ENCODE peak calls at places on chromosomes 16 and 17, in five cellular contexts. C, M, W, D and S are unnamed samples.

GRCh38 chr17:77528516-77529327 is 388.0 kb downstream of the SEC14L1 start:
- DNase-seq in D (no peak), M (no peak), W (no peak), C (peak), S (no peak)

GRCh38 chr17:81954131-81955057 is 6.6 kb downstream of the NOTUM start:
- DNase-seq in C (no peak), M (no peak), D (no peak), W (no peak), S (no peak)

GRCh38 chr16:1757714-1758461 is 13.5 kb downstream of the NME3 start:
- DNase-seq in C (no peak), M (no peak), W (no peak), D (no peak), S (no peak)

GRCh38 chr17:45975640-45976295 is 23.3 kb upstream of the STH start:
- DNase-seq in M (no peak), D (no peak), W (no peak), C (no peak), S (no peak)

GRCh38 chr16:11139624-11140375 is 116.2 kb downstream of the SOCS1 start:
- DNase-seq in C (peak), M (no peak), W (no peak), D (no peak), S (no peak)

GRCh38 chr16:65579050-65579449 is 457.2 kb upstream of the CDH11 start:
- DNase-seq in W (no peak), M (no peak), D (no peak), C (no peak), S (no peak)

GRCh38 chr17:73371846-73372245 is 60.0 kb upstream of the CDC42EP4 start:
- DNase-seq in M (no peak), W (no peak), D (no peak), C (no peak), S (no peak)

GRCh38 chr17:71472809-71473789 is 647.7 kb upstream of the SOX9 start:
- DNase-seq in D (peak), C (no peak), W (no peak), M (peak), S (no peak)

GRCh38 chr17:1107777-1108559 is 71.8 kb downstream of the ABR start:
- DNase-seq in M (no peak), D (no peak), W (no peak), C (no peak), S (no peak)

GRCh38 chr16:81921415-81921814 is 89.9 kb downstream of the SDR42E1 start:
- DNase-seq in M (no peak), D (no peak), C (no peak), W (no peak), S (no peak)

GRCh38 chr17:72171703-72172670 is 51.2 kb downstream of the SOX9 start:
- DNase-seq in C (no peak), D (no peak), M (no peak), W (no peak), S (no peak)

GRCh38 chr17:31492880-31493655 is 101.6 kb downstream of the RAB11FIP4 start:
- DNase-seq in M (peak), W (peak), D (no peak), C (peak), S (no peak)

GRCh38 chr16:67088551-67088950 is 21.2 kb upstream of the PHAF1 start:
- DNase-seq in M (no peak), D (no peak), C (no peak), W (no peak), S (no peak)

GRCh38 chr17:9922012-9922848 is 17.2 kb upstream of the RCVRN start:
- DNase-seq in C (no peak), D (no peak), W (no peak), M (no peak), S (no peak)

GRCh38 chr17:39236981-39237441 is 11.3 kb upstream of the STAC2 start:
- DNase-seq in C (no peak), W (no peak), M (peak), D (no peak), S (no peak)

GRCh38 chr17:61188081-61188480 is 211.6 kb upstream of the TBX2 start:
- DNase-seq in M (peak), D (no peak), C (no peak), W (no peak), S (no peak)

GRCh38 chr17:72334205-72334604 is 213.4 kb downstream of the SOX9 start:
- DNase-seq in D (peak), M (no peak), C (no peak), W (no peak), S (no peak)

GRCh38 chr17:83078378-83079339 is 750 bp upstream of the METRNL start:
- DNase-seq in C (no peak), D (no peak), M (no peak), W (no peak), S (peak)

GRCh38 chr17:55416470-55417052 is 5.1 kb downstream of the MMD start:
- DNase-seq in D (peak), C (no peak), W (no peak), M (no peak), S (no peak)

GRCh38 chr16:1003551-1004347 is 22.2 kb downstream of the SOX8 start:
- DNase-seq in D (peak), C (peak), W (no peak), M (no peak), S (no peak)

GRCh38 chr16:86020971-86021370 is 122.0 kb downstream of the IRF8 start:
- DNase-seq in D (no peak), M (no peak), W (no peak), C (no peak), S (no peak)

GRCh38 chr16:27961296-27961620 is 102.3 kb downstream of the GSG1L start:
- DNase-seq in D (no peak), C (no peak), W (no peak), M (no peak), S (no peak)

GRCh38 chr16:85645021-85645589 is 32.0 kb downstream of the GSE1 start:
- DNase-seq in M (no peak), W (no peak), C (no peak), D (no peak), S (no peak)

GRCh38 chr17:21419299-21420239 is 43.4 kb downstream of the KCNJ12 start:
- DNase-seq in D (no peak), W (no peak), M (no peak), C (peak), S (no peak)

DNA sequence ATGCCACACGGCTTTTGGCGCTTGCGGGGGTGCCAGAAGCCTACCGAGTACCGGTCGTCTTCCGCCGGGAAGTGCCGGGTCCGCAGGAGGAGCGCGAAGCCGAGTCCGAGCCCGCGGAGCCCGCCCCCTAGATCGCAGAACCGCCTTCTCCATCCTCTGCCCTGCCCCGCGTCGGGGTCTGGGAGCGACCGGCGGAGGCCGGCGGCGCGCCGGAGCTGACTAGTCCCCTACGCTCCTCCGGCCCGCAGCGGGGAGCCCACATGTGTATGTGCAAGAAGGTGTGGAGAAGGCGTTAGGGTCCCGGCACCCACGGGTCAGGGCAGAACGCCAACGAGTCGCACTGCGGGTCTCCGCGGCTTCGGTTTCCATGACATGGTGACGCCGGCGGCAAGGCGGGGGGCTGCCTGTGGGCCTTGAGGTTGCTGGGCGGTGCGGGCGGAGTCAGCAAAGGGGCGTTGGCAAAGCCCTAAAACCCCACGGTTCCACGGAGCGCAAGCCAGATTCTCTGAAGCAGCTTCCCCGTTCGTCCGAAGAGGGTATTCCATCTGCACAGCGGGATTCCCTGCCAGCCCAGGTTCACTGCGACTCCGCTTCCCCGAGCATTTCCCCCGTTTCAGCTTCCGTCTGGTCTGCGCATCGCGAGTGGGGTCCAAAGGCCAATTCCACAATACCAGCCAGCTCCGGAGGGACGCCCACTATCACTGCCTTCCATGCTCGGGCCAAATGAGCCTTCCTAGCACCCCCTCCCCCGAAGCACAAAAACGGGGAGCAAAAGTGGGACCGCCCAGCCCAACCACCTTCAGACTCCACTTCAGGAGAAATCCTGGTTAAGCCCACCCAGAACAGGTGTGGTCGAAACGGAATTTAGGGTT is 2.3 kb upstream of the LHX1 start:
- DNase-seq in C (no peak), M (no peak), D (no peak), W (no peak), S (peak)
- TF ChIP-seq CTCF in C (no peak), M (no peak), D (no peak), W (no peak), S (no peak)

GRCh38 chr16:56987692-56988091 is 1.7 kb upstream of the NLRC5 start:
- DNase-seq in C (no peak), M (no peak), W (no peak), D (no peak), S (no peak)

GRCh38 chr16:56990407-56991286 is 1.3 kb downstream of the NLRC5 start:
- DNase-seq in D (no peak), M (no peak), C (peak), W (no peak), S (no peak)

GRCh38 chr16:56989988-56990387 is 631 bp downstream of the NLRC5 start:
- DNase-seq in W (no peak), D (no peak), M (no peak), C (peak), S (no peak)

GRCh38 chr16:56988161-56988947 is 1.0 kb upstream of the NLRC5 start:
- DNase-seq in C (peak), D (peak), M (no peak), W (peak), S (no peak)

GRCh38 chr16:56988948-56989945 is at the start of gene NLRC5:
- DNase-seq in W (peak), D (peak), M (peak), C (peak), S (peak)
- TF ChIP-seq CTCF in W (peak), D (no peak), M (no peak), C (no peak), S (no peak)

GRCh38 chr17:35069311-35069710 is 5.8 kb upstream of the RFFL start:
- DNase-seq in M (no peak), C (no peak), W (no peak), D (peak), S (no peak)

GRCh38 chr17:35062284-35062683 is 1.2 kb downstream of the RFFL start:
- DNase-seq in C (no peak), W (no peak), D (no peak), M (no peak), S (no peak)

GRCh38 chr17:35065880-35066279 is 2.4 kb upstream of the RFFL start:
- DNase-seq in D (no peak), M (no peak), W (no peak), C (no peak), S (no peak)

GRCh38 chr17:35068249-35068648 is 4.7 kb upstream of the RFFL start:
- DNase-seq in W (no peak), M (no peak), C (no peak), D (no peak), S (no peak)

DNA sequence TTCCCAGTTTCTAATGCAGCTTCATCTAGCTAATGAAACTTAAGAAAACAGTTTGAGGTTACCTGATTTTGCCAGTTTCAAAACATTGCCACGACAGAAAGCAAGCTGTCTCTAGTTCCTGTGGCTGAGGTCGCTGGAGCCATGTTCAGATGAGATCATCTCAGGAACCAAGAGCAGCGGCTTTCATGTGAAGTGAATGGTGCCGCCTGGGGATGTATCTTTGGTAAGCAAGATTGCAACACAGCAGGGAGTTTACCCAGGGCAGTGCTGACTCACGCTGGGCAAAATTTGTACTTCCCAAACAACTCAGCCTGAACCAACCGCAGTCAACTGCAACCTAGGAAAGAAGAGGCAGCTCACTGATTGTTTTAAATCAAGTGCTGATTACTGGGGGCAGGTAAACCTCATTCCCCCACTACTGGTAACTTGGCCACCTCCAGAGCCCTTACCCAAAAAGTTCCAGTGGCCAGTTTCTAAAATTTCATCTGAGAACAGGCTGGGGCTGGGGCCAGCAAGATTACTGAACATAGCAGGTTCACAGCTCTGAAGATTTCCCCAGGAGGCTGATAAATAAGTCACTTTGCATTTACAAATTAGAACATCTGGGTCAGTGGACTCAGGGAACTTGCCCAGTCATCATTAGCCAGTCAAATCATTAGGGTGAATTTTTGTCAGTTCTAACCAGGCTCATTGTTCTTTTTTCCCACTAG is at the start of gene RFFL:
- DNase-seq in C (peak), D (peak), W (peak), M (peak), S (peak)
- TF ChIP-seq CTCF in C (peak), D (peak), W (peak), M (peak), S (no peak)

GRCh38 chr17:42403150-42403549 is 14.9 kb upstream of the STAT3 start:
- DNase-seq in W (no peak), C (peak), M (peak), D (no peak), S (no peak)
- TF ChIP-seq CTCF in W (no peak), C (no peak), M (peak), D (peak), S (no peak)

DNA sequence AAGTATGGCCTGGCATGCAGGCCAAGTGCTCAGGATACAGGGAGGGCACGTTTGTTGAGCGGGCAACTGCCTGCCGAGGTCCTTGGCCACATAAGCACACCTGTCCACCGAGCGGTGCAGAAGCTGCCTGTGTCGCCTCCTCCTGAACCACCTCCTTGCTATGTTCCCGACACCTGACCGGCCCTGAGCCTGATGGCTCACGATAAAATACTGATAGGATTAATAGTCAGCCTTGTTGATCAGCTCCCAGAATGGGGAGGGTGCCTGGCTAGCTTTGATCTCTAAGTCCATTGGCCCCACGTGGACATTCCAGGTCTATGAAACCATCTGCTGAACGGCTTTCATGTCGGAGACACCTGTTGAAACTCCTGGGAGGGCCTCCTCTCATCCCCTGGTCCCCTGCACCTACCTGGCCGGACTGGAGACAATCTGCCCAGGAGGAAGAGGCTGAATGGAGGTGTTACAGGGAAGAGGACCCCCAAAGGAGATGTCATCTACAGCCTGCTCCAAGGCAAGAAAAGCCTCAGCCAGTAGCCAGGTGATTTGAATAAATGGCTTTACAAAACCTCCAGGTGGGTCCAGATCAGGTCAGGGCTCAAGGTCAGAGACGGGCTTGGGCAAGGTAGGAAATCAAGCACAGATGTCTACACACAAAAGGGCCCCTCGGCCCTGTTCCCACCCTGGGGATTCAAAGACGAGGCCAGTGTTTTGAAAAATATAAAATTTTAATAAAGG is 33.4 kb downstream of the AXIN2 start:
- DNase-seq in M (no peak), C (no peak), D (no peak), W (no peak), S (no peak)
- TF ChIP-seq CTCF in M (no peak), C (no peak), D (no peak), W (no peak), S (no peak)

DNA sequence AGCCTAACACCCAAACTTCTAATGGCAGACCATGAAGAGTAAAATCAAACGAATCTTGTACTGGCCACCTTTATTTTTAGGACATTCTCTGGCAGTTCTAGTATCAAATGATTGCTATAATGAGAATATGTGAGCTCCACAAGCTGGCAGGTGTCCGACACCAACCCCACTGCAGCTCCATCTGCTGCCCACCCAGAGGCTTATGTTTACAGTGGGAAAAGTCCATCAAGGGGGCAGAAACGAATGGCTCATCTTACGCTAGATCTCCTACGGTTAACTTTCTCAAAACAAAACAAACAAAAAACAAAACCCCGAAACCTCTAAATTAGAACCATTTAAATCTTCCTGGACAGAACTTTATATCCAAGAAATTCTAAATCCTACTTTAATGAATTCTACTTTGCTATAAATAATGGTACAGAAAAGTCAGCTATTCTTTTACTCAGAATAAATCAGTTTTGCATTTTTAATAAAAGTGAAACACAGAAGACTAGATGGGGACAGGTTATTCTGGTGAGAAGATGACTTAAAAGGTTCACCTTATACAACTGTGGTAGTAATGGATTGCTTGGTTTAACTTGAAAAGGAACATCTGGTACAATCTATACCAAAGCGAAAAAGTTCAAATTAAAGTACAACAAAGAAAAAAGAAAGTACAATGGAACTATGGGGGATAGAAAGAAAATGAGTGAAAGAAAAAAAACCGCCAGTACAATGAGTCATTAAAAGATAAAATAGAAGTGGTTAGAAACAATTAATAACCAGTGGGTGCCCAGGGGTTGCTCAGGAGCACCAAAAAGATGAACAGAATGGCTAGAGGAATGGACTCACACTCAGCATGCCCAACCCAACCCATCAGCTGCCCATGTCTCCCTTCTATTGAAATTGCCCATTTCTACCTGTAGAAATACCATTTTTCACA is 40.2 kb downstream of the GRB2 start:
- DNase-seq in W (no peak), M (no peak), D (no peak), C (no peak), S (no peak)
- TF ChIP-seq CTCF in W (no peak), M (no peak), D (no peak), C (no peak), S (no peak)

GRCh38 chr16:49349446-49350168 is 24.0 kb upstream of the C16orf78 start:
- DNase-seq in M (no peak), C (no peak), D (no peak), W (no peak), S (no peak)
- TF ChIP-seq CTCF in M (no peak), C (no peak), D (no peak), W (no peak), S (no peak)

GRCh38 chr17:66889480-66890230 is 54.7 kb downstream of the CACNG5 start:
- DNase-seq in W (no peak), M (no peak), D (no peak), C (no peak), S (no peak)

GRCh38 chr17:66884931-66885330 is 50.0 kb downstream of the CACNG5 start:
- DNase-seq in M (no peak), D (no peak), W (no peak), C (no peak), S (no peak)

DNA sequence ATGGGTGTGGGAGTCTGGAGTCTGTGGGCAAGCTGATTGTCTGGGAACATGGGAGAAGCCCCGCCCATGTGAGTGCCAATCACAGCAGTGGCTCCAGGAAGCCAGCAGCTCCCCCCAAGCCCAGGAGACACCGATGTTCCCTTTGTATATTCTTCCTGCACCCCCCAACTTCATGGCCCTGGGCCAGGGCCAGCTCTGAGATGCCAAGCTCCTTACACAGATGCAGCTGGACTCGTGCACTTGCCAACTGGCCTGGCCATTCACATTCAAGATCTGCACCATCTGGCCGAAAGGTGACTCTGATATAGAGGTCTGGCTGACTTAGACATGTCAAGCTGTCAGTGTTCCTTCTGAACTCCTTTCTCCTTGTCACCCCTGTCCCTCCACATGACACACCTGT is 50.5 kb downstream of the CACNG5 start:
- DNase-seq in M (no peak), C (no peak), W (no peak), D (no peak), S (no peak)
- TF ChIP-seq CTCF in M (no peak), C (no peak), W (no peak), D (no peak), S (no peak)

GRCh38 chr17:75629157-75629556 is 4.1 kb upstream of the SMIM5 start:
- DNase-seq in M (no peak), C (no peak), D (no peak), W (no peak), S (no peak)
- TF ChIP-seq CTCF in M (no peak), C (no peak), D (no peak), W (no peak), S (no peak)

GRCh38 chr16:64469906-64470702 is 651.8 kb downstream of the CDH11 start:
- DNase-seq in D (no peak), W (peak), M (no peak), C (no peak), S (no peak)
- TF ChIP-seq CTCF in D (peak), W (no peak), M (no peak), C (no peak), S (no peak)